ENCODE peak calls at places on chromosomes 16 and 17, in seven cellular contexts. One of them, this sample, is unnamed.
A peak's percentile ranks its signal among the peaks of the same experiment; 100 is the strongest.

GRCh38 chr16:74049027-74049426 is 247.6 kb upstream of the PSMD7 start:
- DNase-seq in tibial artery: no peak
- DNase-seq in left ventricle myocardium inferior: no peak
- DNase-seq in iPS DF 6.9: no peak
- DNase-seq in transverse colon: no peak
- DNase-seq in CD8-positive, alpha-beta T cell: no peak
- DNase-seq in right cardiac atrium: no peak
- DNase-seq in this sample: no peak

GRCh38 chr17:50440838-50441829 is 15.1 kb downstream of the ACSF2 start:
- DNase-seq in tibial artery: no peak
- DNase-seq in left ventricle myocardium inferior: no peak
- DNase-seq in iPS DF 6.9: no peak
- DNase-seq in transverse colon: no peak
- DNase-seq in CD8-positive, alpha-beta T cell: no peak
- DNase-seq in right cardiac atrium: no peak
- DNase-seq in this sample: no peak

GRCh38 chr17:50276588-50277356 is 2.5 kb downstream of the TMEM92 start:
- DNase-seq in tibial artery: no peak
- DNase-seq in left ventricle myocardium inferior: no peak
- DNase-seq in iPS DF 6.9: no peak
- DNase-seq in transverse colon: no peak
- DNase-seq in CD8-positive, alpha-beta T cell: no peak
- DNase-seq in right cardiac atrium: no peak
- DNase-seq in this sample: no peak

GRCh38 chr17:78127888-78128615 is 503 bp downstream of the TMC6 start:
- DNase-seq in tibial artery: no peak
- DNase-seq in left ventricle myocardium inferior: no peak
- DNase-seq in iPS DF 6.9: no peak
- DNase-seq in transverse colon: peak; percentile 51
- DNase-seq in CD8-positive, alpha-beta T cell: no peak
- DNase-seq in right cardiac atrium: peak; percentile 69
- DNase-seq in this sample: no peak

GRCh38 chr16:89410794-89411309 is 79.5 kb downstream of the ANKRD11 start:
- DNase-seq in tibial artery: peak; percentile 75
- DNase-seq in left ventricle myocardium inferior: peak; percentile 55
- DNase-seq in iPS DF 6.9: no peak
- DNase-seq in transverse colon: peak; percentile 40
- DNase-seq in CD8-positive, alpha-beta T cell: peak; percentile 35
- DNase-seq in right cardiac atrium: peak; percentile 90
- DNase-seq in this sample: peak; percentile 93

GRCh38 chr16:81650982-81651562 is 128.0 kb upstream of the PLCG2 start:
- DNase-seq in tibial artery: peak; percentile 28
- DNase-seq in left ventricle myocardium inferior: peak; percentile 78
- DNase-seq in iPS DF 6.9: no peak
- DNase-seq in transverse colon: peak; percentile 70
- DNase-seq in CD8-positive, alpha-beta T cell: no peak
- DNase-seq in right cardiac atrium: peak; percentile 94
- DNase-seq in this sample: peak; percentile 60

GRCh38 chr17:10072556-10072955 is 125.8 kb downstream of the GAS7 start:
- DNase-seq in tibial artery: no peak
- DNase-seq in left ventricle myocardium inferior: no peak
- DNase-seq in iPS DF 6.9: no peak
- DNase-seq in transverse colon: no peak
- DNase-seq in CD8-positive, alpha-beta T cell: no peak
- DNase-seq in right cardiac atrium: no peak
- DNase-seq in this sample: no peak

GRCh38 chr17:18069101-18069500 is 18.6 kb upstream of the DRG2 start:
- DNase-seq in tibial artery: no peak
- DNase-seq in left ventricle myocardium inferior: no peak
- DNase-seq in iPS DF 6.9: no peak
- DNase-seq in transverse colon: no peak
- DNase-seq in CD8-positive, alpha-beta T cell: no peak
- DNase-seq in right cardiac atrium: no peak
- DNase-seq in this sample: no peak

GRCh38 chr16:51035110-51035498 is 116.0 kb downstream of the SALL1 start:
- DNase-seq in tibial artery: no peak
- DNase-seq in left ventricle myocardium inferior: no peak
- DNase-seq in iPS DF 6.9: no peak
- DNase-seq in transverse colon: no peak
- DNase-seq in CD8-positive, alpha-beta T cell: no peak
- DNase-seq in right cardiac atrium: no peak
- DNase-seq in this sample: no peak

GRCh38 chr17:13584701-13585080 is 17.0 kb downstream of the HS3ST3A1 start:
- DNase-seq in tibial artery: no peak
- DNase-seq in left ventricle myocardium inferior: no peak
- DNase-seq in iPS DF 6.9: no peak
- DNase-seq in transverse colon: no peak
- DNase-seq in CD8-positive, alpha-beta T cell: no peak
- DNase-seq in right cardiac atrium: no peak
- DNase-seq in this sample: peak; percentile 86

GRCh38 chr17:68201425-68201785 is 46.4 kb upstream of the AMZ2 start:
- DNase-seq in tibial artery: no peak
- DNase-seq in left ventricle myocardium inferior: no peak
- DNase-seq in iPS DF 6.9: no peak
- DNase-seq in transverse colon: no peak
- DNase-seq in CD8-positive, alpha-beta T cell: no peak
- DNase-seq in right cardiac atrium: no peak
- DNase-seq in this sample: no peak

GRCh38 chr17:4706121-4706520 is 2.2 kb upstream of the PELP1 start:
- DNase-seq in tibial artery: no peak
- DNase-seq in left ventricle myocardium inferior: no peak
- DNase-seq in iPS DF 6.9: no peak
- DNase-seq in transverse colon: no peak
- DNase-seq in CD8-positive, alpha-beta T cell: no peak
- DNase-seq in right cardiac atrium: no peak
- DNase-seq in this sample: peak; percentile 53

GRCh38 chr17:78737332-78737731 is 44.7 kb downstream of the CYTH1 start:
- DNase-seq in tibial artery: no peak
- DNase-seq in left ventricle myocardium inferior: no peak
- DNase-seq in iPS DF 6.9: no peak
- DNase-seq in transverse colon: no peak
- DNase-seq in CD8-positive, alpha-beta T cell: no peak
- DNase-seq in right cardiac atrium: no peak
- DNase-seq in this sample: peak; percentile 84

GRCh38 chr16:78310196-78310595 is 210.7 kb downstream of the WWOX start:
- DNase-seq in tibial artery: no peak
- DNase-seq in left ventricle myocardium inferior: no peak
- DNase-seq in iPS DF 6.9: no peak
- DNase-seq in transverse colon: no peak
- DNase-seq in CD8-positive, alpha-beta T cell: no peak
- DNase-seq in right cardiac atrium: no peak
- DNase-seq in this sample: no peak

GRCh38 chr17:48812001-48812400 is 5.0 kb downstream of the TTLL6 start:
- DNase-seq in tibial artery: no peak
- DNase-seq in left ventricle myocardium inferior: no peak
- DNase-seq in iPS DF 6.9: no peak
- DNase-seq in transverse colon: no peak
- DNase-seq in CD8-positive, alpha-beta T cell: no peak
- DNase-seq in right cardiac atrium: no peak
- DNase-seq in this sample: no peak

GRCh38 chr17:13498184-13498583 is 103.5 kb downstream of the HS3ST3A1 start:
- DNase-seq in tibial artery: no peak
- DNase-seq in left ventricle myocardium inferior: no peak
- DNase-seq in iPS DF 6.9: no peak
- DNase-seq in transverse colon: no peak
- DNase-seq in CD8-positive, alpha-beta T cell: no peak
- DNase-seq in right cardiac atrium: no peak
- DNase-seq in this sample: no peak

GRCh38 chr16:88789593-88789992 is 4.6 kb upstream of the PIEZO1 start:
- DNase-seq in tibial artery: no peak
- DNase-seq in left ventricle myocardium inferior: no peak
- DNase-seq in iPS DF 6.9: no peak
- DNase-seq in transverse colon: peak; percentile 10
- DNase-seq in CD8-positive, alpha-beta T cell: no peak
- DNase-seq in right cardiac atrium: no peak
- DNase-seq in this sample: no peak

GRCh38 chr16:19486744-19487325 is 35.1 kb downstream of the GDE1 start:
- DNase-seq in tibial artery: no peak
- DNase-seq in left ventricle myocardium inferior: no peak
- DNase-seq in iPS DF 6.9: no peak
- DNase-seq in transverse colon: no peak
- DNase-seq in CD8-positive, alpha-beta T cell: no peak
- DNase-seq in right cardiac atrium: no peak
- DNase-seq in this sample: no peak

GRCh38 chr17:78397681-78398101 is 19.2 kb downstream of the PGS1 start:
- DNase-seq in tibial artery: no peak
- DNase-seq in left ventricle myocardium inferior: peak; percentile 56
- DNase-seq in iPS DF 6.9: no peak
- DNase-seq in transverse colon: no peak
- DNase-seq in CD8-positive, alpha-beta T cell: no peak
- DNase-seq in right cardiac atrium: peak; percentile 80
- DNase-seq in this sample: no peak

GRCh38 chr16:31248344-31248743 is 11.4 kb upstream of the ITGAM start:
- DNase-seq in tibial artery: no peak
- DNase-seq in left ventricle myocardium inferior: no peak
- DNase-seq in iPS DF 6.9: no peak
- DNase-seq in transverse colon: no peak
- DNase-seq in CD8-positive, alpha-beta T cell: no peak
- DNase-seq in right cardiac atrium: no peak
- DNase-seq in this sample: no peak

GRCh38 chr16:31411024-31411845 is 16.9 kb downstream of the COX6A2 start:
- DNase-seq in tibial artery: no peak
- DNase-seq in left ventricle myocardium inferior: no peak
- DNase-seq in iPS DF 6.9: no peak
- DNase-seq in transverse colon: no peak
- DNase-seq in CD8-positive, alpha-beta T cell: no peak
- DNase-seq in right cardiac atrium: no peak
- DNase-seq in this sample: no peak

GRCh38 chr17:50046667-50047066 is 9.2 kb upstream of the ITGA3 start:
- DNase-seq in tibial artery: no peak
- DNase-seq in left ventricle myocardium inferior: no peak
- DNase-seq in iPS DF 6.9: no peak
- DNase-seq in transverse colon: no peak
- DNase-seq in CD8-positive, alpha-beta T cell: no peak
- DNase-seq in right cardiac atrium: no peak
- DNase-seq in this sample: no peak

GRCh38 chr16:2520784-2521577 is 810 bp downstream of the AMDHD2 start:
- DNase-seq in tibial artery: peak; percentile 19
- DNase-seq in left ventricle myocardium inferior: no peak
- DNase-seq in iPS DF 6.9: no peak
- DNase-seq in transverse colon: peak; percentile 59
- DNase-seq in CD8-positive, alpha-beta T cell: peak; percentile 69
- DNase-seq in right cardiac atrium: peak; percentile 75
- DNase-seq in this sample: no peak

GRCh38 chr16:56848955-56849689 is 15.9 kb upstream of the SLC12A3 start:
- DNase-seq in tibial artery: no peak
- DNase-seq in left ventricle myocardium inferior: no peak
- DNase-seq in iPS DF 6.9: no peak
- DNase-seq in transverse colon: no peak
- DNase-seq in CD8-positive, alpha-beta T cell: no peak
- DNase-seq in right cardiac atrium: no peak
- DNase-seq in this sample: peak; percentile 89

DNA sequence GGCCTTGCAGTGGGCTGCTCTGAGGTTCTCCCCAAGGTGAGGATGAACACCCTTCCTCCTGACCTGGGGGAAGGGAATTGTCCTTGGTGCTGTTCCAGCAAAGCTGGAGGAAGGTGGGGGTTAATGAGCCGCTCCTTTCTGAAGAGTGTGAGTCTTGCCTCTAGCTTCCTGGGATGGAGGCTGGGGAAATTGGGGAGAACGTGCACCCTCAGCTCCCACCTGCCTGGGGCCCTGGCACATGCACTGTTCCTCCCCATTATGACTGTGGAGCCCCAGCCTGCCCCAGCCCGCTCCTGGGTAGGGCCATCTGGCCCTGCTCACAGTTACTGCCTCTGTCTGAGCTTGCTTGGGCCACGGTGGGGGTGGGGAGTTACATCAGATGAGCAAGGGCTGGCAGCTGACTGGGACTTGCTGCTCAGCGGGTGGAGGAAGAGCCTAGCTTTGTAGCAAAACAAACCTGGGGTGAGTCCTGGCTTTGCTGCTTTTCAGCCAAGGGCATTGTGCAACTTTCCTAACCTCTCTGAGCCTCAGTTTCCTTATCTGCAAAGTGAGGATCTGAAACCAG is 11.1 kb downstream of the TNS4 start:
- DNase-seq in tibial artery: peak; percentile 85
- DNase-seq in left ventricle myocardium inferior: peak; percentile 42
- DNase-seq in iPS DF 6.9: no peak
- DNase-seq in transverse colon: peak; percentile 58
- DNase-seq in CD8-positive, alpha-beta T cell: no peak
- DNase-seq in right cardiac atrium: peak; percentile 72
- DNase-seq in this sample: peak; percentile 69
- H3K27ac ChIP-seq in tibial artery: no peak overlapping the region
- H3K27ac ChIP-seq in left ventricle myocardium inferior: no peak overlapping the region
- H3K27ac ChIP-seq in iPS DF 6.9: no peak overlapping the region
- H3K27ac ChIP-seq in transverse colon: peak overlapping the region; percentile 83
- H3K27ac ChIP-seq in CD8-positive, alpha-beta T cell: no peak overlapping the region
- H3K27ac ChIP-seq in right cardiac atrium: no peak overlapping the region
- H3K27ac ChIP-seq in this sample: no peak overlapping the region

GRCh38 chr17:26774291-26775218 is 519.4 kb upstream of the WSB1 start:
- DNase-seq in tibial artery: no peak
- DNase-seq in left ventricle myocardium inferior: no peak
- DNase-seq in iPS DF 6.9: no peak
- DNase-seq in transverse colon: no peak
- DNase-seq in CD8-positive, alpha-beta T cell: no peak
- DNase-seq in right cardiac atrium: peak; percentile 12
- DNase-seq in this sample: no peak
- H3K9me3 ChIP-seq in tibial artery: peaks cover 31% of the 10 kb centered on the region
- H3K9me3 ChIP-seq in left ventricle myocardium inferior: peaks cover 24% of the 10 kb centered on the region
- H3K9me3 ChIP-seq in iPS DF 6.9: peaks cover 2% of the 10 kb centered on the region
- H3K9me3 ChIP-seq in transverse colon: peaks cover 24% of the 10 kb centered on the region
- H3K9me3 ChIP-seq in CD8-positive, alpha-beta T cell: no peaks in the 10 kb centered on the region
- H3K9me3 ChIP-seq in right cardiac atrium: no peaks in the 10 kb centered on the region
- H3K9me3 ChIP-seq in this sample: no peaks in the 10 kb centered on the region

GRCh38 chr16:28204622-28205021 is 7.1 kb downstream of the XPO6 start:
- DNase-seq in tibial artery: no peak
- DNase-seq in left ventricle myocardium inferior: no peak
- DNase-seq in iPS DF 6.9: no peak
- DNase-seq in transverse colon: no peak
- DNase-seq in CD8-positive, alpha-beta T cell: no peak
- DNase-seq in right cardiac atrium: no peak
- DNase-seq in this sample: no peak

GRCh38 chr16:28205974-28206373 is 5.8 kb downstream of the XPO6 start:
- DNase-seq in tibial artery: no peak
- DNase-seq in left ventricle myocardium inferior: no peak
- DNase-seq in iPS DF 6.9: no peak
- DNase-seq in transverse colon: no peak
- DNase-seq in CD8-positive, alpha-beta T cell: no peak
- DNase-seq in right cardiac atrium: no peak
- DNase-seq in this sample: no peak

GRCh38 chr16:28202147-28202746 is 9.5 kb downstream of the XPO6 start:
- DNase-seq in tibial artery: no peak
- DNase-seq in left ventricle myocardium inferior: no peak
- DNase-seq in iPS DF 6.9: no peak
- DNase-seq in transverse colon: no peak
- DNase-seq in CD8-positive, alpha-beta T cell: no peak
- DNase-seq in right cardiac atrium: no peak
- DNase-seq in this sample: no peak

GRCh38 chr16:28205117-28205899 is 6.5 kb downstream of the XPO6 start:
- DNase-seq in tibial artery: no peak
- DNase-seq in left ventricle myocardium inferior: no peak
- DNase-seq in iPS DF 6.9: no peak
- DNase-seq in transverse colon: no peak
- DNase-seq in CD8-positive, alpha-beta T cell: no peak
- DNase-seq in right cardiac atrium: no peak
- DNase-seq in this sample: no peak

GRCh38 chr16:28204211-28204610 is 7.6 kb downstream of the XPO6 start:
- DNase-seq in tibial artery: no peak
- DNase-seq in left ventricle myocardium inferior: no peak
- DNase-seq in iPS DF 6.9: no peak
- DNase-seq in transverse colon: no peak
- DNase-seq in CD8-positive, alpha-beta T cell: no peak
- DNase-seq in right cardiac atrium: no peak
- DNase-seq in this sample: no peak
- H3K27ac ChIP-seq in tibial artery: no peak overlapping the region
- H3K27ac ChIP-seq in left ventricle myocardium inferior: no peak overlapping the region
- H3K27ac ChIP-seq in iPS DF 6.9: no peak overlapping the region
- H3K27ac ChIP-seq in transverse colon: peak overlapping the region; percentile 41
- H3K27ac ChIP-seq in CD8-positive, alpha-beta T cell: no peak overlapping the region
- H3K27ac ChIP-seq in right cardiac atrium: no peak overlapping the region
- H3K27ac ChIP-seq in this sample: no peak overlapping the region

GRCh38 chr16:35523991-35524390 is 2064.6 kb downstream of the TP53TG3F start:
- DNase-seq in tibial artery: no peak
- DNase-seq in left ventricle myocardium inferior: no peak
- DNase-seq in iPS DF 6.9: no peak
- DNase-seq in transverse colon: no peak
- DNase-seq in CD8-positive, alpha-beta T cell: no peak
- DNase-seq in right cardiac atrium: no peak
- DNase-seq in this sample: no peak
- H3K9me3 ChIP-seq in tibial artery: no peaks in the 10 kb centered on the region
- H3K9me3 ChIP-seq in left ventricle myocardium inferior: peaks cover 4% of the 10 kb centered on the region
- H3K9me3 ChIP-seq in iPS DF 6.9: peaks cover 15% of the 10 kb centered on the region
- H3K9me3 ChIP-seq in transverse colon: peaks cover 4% of the 10 kb centered on the region
- H3K9me3 ChIP-seq in CD8-positive, alpha-beta T cell: no peaks in the 10 kb centered on the region
- H3K9me3 ChIP-seq in right cardiac atrium: peaks cover 1% of the 10 kb centered on the region
- H3K9me3 ChIP-seq in this sample: no peaks in the 10 kb centered on the region